ENCODE peak calls at places on chromosomes 13 and 19, in nine cellular contexts. U, Z, V, Y, M, B, J, K and W are unnamed samples.

GRCh38 chr19:34991542-34992333 is 8.4 kb upstream of the GRAMD1A start:
- DNase-seq in U (no peak), Z (no peak), V (no peak), Y (no peak), M (no peak), B (no peak), J (no peak), K (no peak), W (no peak)

GRCh38 chr13:36839281-36839680 is 20.3 kb downstream of the RFXAP start:
- DNase-seq in U (no peak), Z (no peak), V (no peak), Y (no peak), M (no peak), B (no peak), J (no peak), K (no peak), W (no peak)

GRCh38 chr13:21638319-21639282 is 32.3 kb upstream of the FGF9 start:
- DNase-seq in U (peak), Z (peak), V (peak), Y (no peak), M (peak), B (peak), J (no peak), K (no peak), W (peak)

GRCh38 chr13:114097504-114097892 is 34.9 kb downstream of the RASA3 start:
- DNase-seq in U (no peak), Z (no peak), V (no peak), Y (no peak), M (no peak), B (no peak), J (peak), K (no peak), W (no peak)

GRCh38 chr13:46121597-46122163 is 16.8 kb upstream of the CPB2 start:
- DNase-seq in U (no peak), Z (no peak), V (no peak), Y (no peak), M (no peak), B (no peak), J (no peak), K (no peak), W (no peak)

GRCh38 chr19:11017275-11018035 is 56.6 kb downstream of the SMARCA4 start:
- DNase-seq in U (no peak), Z (no peak), V (no peak), Y (no peak), M (no peak), B (no peak), J (no peak), K (no peak), W (no peak)

GRCh38 chr13:75913925-75914324 is 277.8 kb downstream of the LMO7 start:
- DNase-seq in U (no peak), Z (no peak), V (no peak), Y (no peak), M (no peak), B (no peak), J (no peak), K (no peak), W (no peak)

GRCh38 chr13:34076943-34077703 is 259.2 kb downstream of the RFC3 start:
- DNase-seq in U (peak), Z (peak), V (peak), Y (no peak), M (peak), B (peak), J (no peak), K (no peak), W (peak)

GRCh38 chr13:50910483-50910805 is 853 bp downstream of the RNASEH2B start:
- DNase-seq in U (peak), Z (peak), V (peak), Y (no peak), M (peak), B (no peak), J (no peak), K (no peak), W (peak)

GRCh38 chr19:1622541-1622940 is 17.3 kb upstream of the UQCR11 start:
- DNase-seq in U (no peak), Z (no peak), V (no peak), Y (no peak), M (no peak), B (no peak), J (no peak), K (no peak), W (no peak)

DNA sequence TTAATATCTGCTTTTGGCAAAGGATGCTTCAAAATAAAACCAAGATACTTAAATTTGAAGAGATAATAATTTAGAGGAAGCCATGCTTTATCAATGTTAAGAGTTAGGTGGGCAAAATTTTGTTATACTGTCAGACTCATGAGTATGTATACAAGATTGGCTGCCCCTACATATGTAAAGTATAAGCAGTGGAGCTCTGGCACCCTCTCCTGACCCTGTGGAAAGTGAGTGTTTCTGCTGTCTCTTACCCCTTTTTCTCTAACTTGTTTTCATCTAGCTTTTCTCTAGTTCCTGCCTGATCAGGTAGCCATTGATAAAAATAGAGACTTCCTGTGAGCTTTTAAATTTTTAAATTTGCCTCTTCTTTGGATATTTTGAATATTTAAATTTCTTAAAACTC is 710.9 kb upstream of the SPRY2 start:
- DNase-seq in U (peak), Z (peak), V (peak), Y (no peak), M (no peak), B (peak), J (no peak), K (no peak), W (no peak)
- TF ChIP-seq CTCF in U (peak), Z (no peak), V (no peak), Y (no peak), M (no peak), B (peak), J (no peak), K (no peak), W (no peak)

DNA sequence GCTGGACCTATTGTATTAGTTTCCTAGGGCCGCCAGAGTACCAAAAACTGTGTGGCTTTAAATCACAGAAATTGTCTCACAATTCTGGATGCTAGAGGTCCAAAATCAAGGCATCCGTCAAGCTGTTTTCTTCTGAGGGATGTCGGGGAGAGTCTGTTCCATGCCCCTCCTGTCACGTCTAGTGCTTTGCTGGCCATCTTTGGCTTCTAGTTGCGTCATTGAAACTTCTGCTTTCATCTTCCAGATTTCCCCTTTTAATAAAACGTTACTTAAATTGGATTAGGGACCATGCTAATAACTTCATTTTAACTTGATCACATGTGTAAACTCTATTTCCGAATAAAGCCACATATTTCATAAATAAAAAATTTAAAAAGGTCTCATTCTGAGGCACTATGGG is 47.5 kb downstream of the TRPM4 start:
- DNase-seq in U (no peak), Z (no peak), V (no peak), Y (no peak), M (no peak), B (no peak), J (no peak), K (no peak), W (no peak)
- H3K4me3 ChIP-seq in U (no peak), Z (no peak), V (no peak), Y (no peak), M (no peak), B (no peak), J (no peak), K (no peak), W (no peak)

GRCh38 chr19:35996777-35997176 is 1.8 kb downstream of the SDHAF1 start:
- DNase-seq in U (no peak), Z (no peak), V (no peak), Y (no peak), M (no peak), B (no peak), J (no peak), K (no peak), W (no peak)
- TF ChIP-seq CTCF in U (no peak), Z (no peak), V (no peak), Y (no peak), M (no peak), B (no peak), J (no peak), K (no peak), W (peak)

GRCh38 chr19:38252935-38253691 is 3.1 kb downstream of the PPP1R14A start:
- DNase-seq in U (peak), Z (no peak), V (no peak), Y (no peak), M (no peak), B (no peak), J (peak), K (peak), W (no peak)

GRCh38 chr19:38250821-38251563 is 5.2 kb downstream of the PPP1R14A start:
- DNase-seq in U (peak), Z (no peak), V (peak), Y (peak), M (no peak), B (no peak), J (peak), K (peak), W (no peak)

GRCh38 chr19:38253788-38254187 is 2.4 kb downstream of the PPP1R14A start:
- DNase-seq in U (no peak), Z (no peak), V (no peak), Y (no peak), M (no peak), B (no peak), J (no peak), K (no peak), W (no peak)

GRCh38 chr19:38251564-38252051 is 4.6 kb downstream of the PPP1R14A start:
- DNase-seq in U (peak), Z (peak), V (peak), Y (no peak), M (no peak), B (no peak), J (peak), K (peak), W (peak)

GRCh38 chr19:38252385-38252784 is 3.8 kb downstream of the PPP1R14A start:
- DNase-seq in U (no peak), Z (no peak), V (no peak), Y (no peak), M (no peak), B (no peak), J (no peak), K (no peak), W (no peak)
- H3K4me3 ChIP-seq in U (no peak), Z (no peak), V (no peak), Y (peak), M (no peak), B (no peak), J (peak), K (peak), W (no peak)

GRCh38 chr19:42122691-42123607 is 9.3 kb downstream of the POU2F2 start:
- DNase-seq in U (no peak), Z (no peak), V (no peak), Y (no peak), M (no peak), B (no peak), J (no peak), K (no peak), W (no peak)
- TF ChIP-seq CTCF in U (peak), Z (no peak), V (no peak), Y (no peak), M (no peak), B (no peak), J (no peak), K (no peak), W (peak)

GRCh38 chr19:6735181-6735891 is 2.0 kb downstream of the GPR108 start:
- DNase-seq in U (no peak), Z (peak), V (no peak), Y (no peak), M (no peak), B (peak), J (no peak), K (no peak), W (no peak)
- H3K4me3 ChIP-seq in U (peak), Z (no peak), V (no peak), Y (no peak), M (no peak), B (peak), J (no peak), K (no peak), W (no peak)

DNA sequence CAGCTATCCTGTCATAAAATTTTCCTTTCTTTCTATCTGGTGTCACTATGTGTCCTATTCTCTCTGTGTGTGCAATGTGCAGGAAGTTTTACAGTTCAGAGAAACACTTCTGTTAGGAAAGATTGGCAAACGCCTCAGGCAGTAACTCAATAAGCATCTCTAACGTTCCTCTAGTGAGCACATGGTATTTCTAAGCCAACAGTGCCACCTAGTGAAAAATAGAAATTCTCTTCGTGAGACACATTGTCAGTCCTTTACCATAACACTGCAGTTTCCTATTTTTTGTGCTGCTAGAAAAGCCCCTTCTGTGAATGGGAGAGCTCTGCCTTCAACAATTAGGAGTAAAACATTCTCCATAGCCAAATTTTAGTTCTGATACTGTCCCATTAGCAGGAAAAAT is 50.7 kb downstream of the ZNF723 start:
- DNase-seq in U (peak), Z (peak), V (peak), Y (no peak), M (peak), B (peak), J (no peak), K (no peak), W (peak)
- TF ChIP-seq CTCF in U (no peak), Z (no peak), V (no peak), Y (peak), M (peak), B (peak), J (peak), K (peak), W (peak)

DNA sequence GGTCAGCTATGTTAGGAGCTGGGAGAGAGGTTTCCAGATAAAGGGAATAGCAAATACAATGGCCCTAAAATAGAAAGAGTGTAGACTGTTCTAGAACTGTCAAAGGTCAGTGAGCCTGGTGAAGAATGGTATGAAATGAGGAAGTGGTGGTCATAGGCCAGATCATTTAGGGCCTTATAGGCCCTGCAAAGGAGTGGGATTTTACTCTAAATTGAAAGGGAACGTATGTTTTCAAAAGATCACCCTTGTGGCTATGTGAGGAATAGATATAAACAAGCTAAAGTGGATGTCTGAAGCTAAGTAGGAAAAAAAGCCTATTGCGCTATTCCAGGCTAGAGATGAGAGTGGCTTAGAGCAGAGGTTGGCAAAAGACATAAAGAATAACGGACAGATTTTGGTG is 70.7 kb upstream of the TDRD3 start:
- DNase-seq in U (no peak), Z (no peak), V (no peak), Y (no peak), M (no peak), B (peak), J (no peak), K (no peak), W (no peak)
- H3K4me3 ChIP-seq in U (no peak), Z (no peak), V (no peak), Y (no peak), M (no peak), B (peak), J (no peak), K (no peak), W (no peak)